ENCODE peak calls at places on chromosomes 6 and 20, in ten cellular contexts. One of them, this sample, is unnamed.

GRCh38 chr6:15066433-15067337 is 179.2 kb upstream of the JARID2 start:
- DNase-seq in amygdala: peak
- DNase-seq in activated naive CD4-positive, alpha-beta T cell treated with anti-CD3 and anti-CD28 coated beads, Interleukin-2, amount 50 U/mL, for 16 hours: no peak
- DNase-seq in head of caudate nucleus: peak
- DNase-seq in GM12865: no peak
- DNase-seq in germinal center: no peak
- DNase-seq in Ammon's horn: peak
- DNase-seq in ELF-1: no peak
- DNase-seq in activated naive CD8-positive, alpha-beta T cell treated with anti-CD3 and anti-CD28 coated beads, Interleukin-2, amount 50 U/mL, for 24 hours: no peak
- DNase-seq in left ventricle myocardium inferior: peak
- DNase-seq in this sample: peak

GRCh38 chr6:43836507-43836906 is 66.5 kb downstream of the VEGFA start:
- DNase-seq in activated naive CD4-positive, alpha-beta T cell treated with anti-CD3 and anti-CD28 coated beads, Interleukin-2, amount 50 U/mL, for 16 hours: no peak
- DNase-seq in ELF-1: no peak
- DNase-seq in head of caudate nucleus: no peak
- DNase-seq in left ventricle myocardium inferior: no peak
- DNase-seq in germinal center: no peak
- DNase-seq in activated naive CD8-positive, alpha-beta T cell treated with anti-CD3 and anti-CD28 coated beads, Interleukin-2, amount 50 U/mL, for 24 hours: no peak
- DNase-seq in Ammon's horn: no peak
- DNase-seq in amygdala: no peak
- DNase-seq in GM12865: no peak
- DNase-seq in this sample: peak

GRCh38 chr6:835476-836160 is 142.7 kb upstream of the EXOC2 start:
- DNase-seq in left ventricle myocardium inferior: no peak
- DNase-seq in activated naive CD8-positive, alpha-beta T cell treated with anti-CD3 and anti-CD28 coated beads, Interleukin-2, amount 50 U/mL, for 24 hours: no peak
- DNase-seq in activated naive CD4-positive, alpha-beta T cell treated with anti-CD3 and anti-CD28 coated beads, Interleukin-2, amount 50 U/mL, for 16 hours: no peak
- DNase-seq in head of caudate nucleus: peak
- DNase-seq in germinal center: no peak
- DNase-seq in amygdala: no peak
- DNase-seq in Ammon's horn: no peak
- DNase-seq in ELF-1: no peak
- DNase-seq in GM12865: no peak
- DNase-seq in this sample: no peak

GRCh38 chr6:156183678-156184077 is 593.5 kb upstream of the ARID1B start:
- DNase-seq in activated naive CD4-positive, alpha-beta T cell treated with anti-CD3 and anti-CD28 coated beads, Interleukin-2, amount 50 U/mL, for 16 hours: no peak
- DNase-seq in ELF-1: no peak
- DNase-seq in head of caudate nucleus: no peak
- DNase-seq in left ventricle myocardium inferior: no peak
- DNase-seq in germinal center: no peak
- DNase-seq in Ammon's horn: no peak
- DNase-seq in GM12865: no peak
- DNase-seq in activated naive CD8-positive, alpha-beta T cell treated with anti-CD3 and anti-CD28 coated beads, Interleukin-2, amount 50 U/mL, for 24 hours: no peak
- DNase-seq in amygdala: no peak
- DNase-seq in this sample: no peak

GRCh38 chr20:41174782-41175181 is 37.4 kb downstream of the PLCG1 start:
- DNase-seq in activated naive CD8-positive, alpha-beta T cell treated with anti-CD3 and anti-CD28 coated beads, Interleukin-2, amount 50 U/mL, for 24 hours: no peak
- DNase-seq in Ammon's horn: peak
- DNase-seq in germinal center: no peak
- DNase-seq in activated naive CD4-positive, alpha-beta T cell treated with anti-CD3 and anti-CD28 coated beads, Interleukin-2, amount 50 U/mL, for 16 hours: peak
- DNase-seq in GM12865: no peak
- DNase-seq in head of caudate nucleus: peak
- DNase-seq in left ventricle myocardium inferior: peak
- DNase-seq in ELF-1: no peak
- DNase-seq in amygdala: no peak
- DNase-seq in this sample: no peak

GRCh38 chr6:36862164-36862847 is 12.3 kb downstream of the PPIL1 start:
- DNase-seq in germinal center: no peak
- DNase-seq in ELF-1: no peak
- DNase-seq in GM12865: no peak
- DNase-seq in amygdala: no peak
- DNase-seq in activated naive CD8-positive, alpha-beta T cell treated with anti-CD3 and anti-CD28 coated beads, Interleukin-2, amount 50 U/mL, for 24 hours: no peak
- DNase-seq in Ammon's horn: no peak
- DNase-seq in left ventricle myocardium inferior: no peak
- DNase-seq in activated naive CD4-positive, alpha-beta T cell treated with anti-CD3 and anti-CD28 coated beads, Interleukin-2, amount 50 U/mL, for 16 hours: no peak
- DNase-seq in head of caudate nucleus: no peak
- DNase-seq in this sample: peak

GRCh38 chr20:31894980-31895675 is 24.7 kb downstream of the TTLL9 start:
- DNase-seq in activated naive CD4-positive, alpha-beta T cell treated with anti-CD3 and anti-CD28 coated beads, Interleukin-2, amount 50 U/mL, for 16 hours: no peak
- DNase-seq in amygdala: no peak
- DNase-seq in Ammon's horn: peak
- DNase-seq in GM12865: peak
- DNase-seq in ELF-1: no peak
- DNase-seq in activated naive CD8-positive, alpha-beta T cell treated with anti-CD3 and anti-CD28 coated beads, Interleukin-2, amount 50 U/mL, for 24 hours: no peak
- DNase-seq in head of caudate nucleus: peak
- DNase-seq in germinal center: peak
- DNase-seq in left ventricle myocardium inferior: peak
- DNase-seq in this sample: no peak

GRCh38 chr6:73134588-73134987 is 90.7 kb downstream of the KHDC1L start:
- DNase-seq in germinal center: peak
- DNase-seq in activated naive CD8-positive, alpha-beta T cell treated with anti-CD3 and anti-CD28 coated beads, Interleukin-2, amount 50 U/mL, for 24 hours: peak
- DNase-seq in Ammon's horn: no peak
- DNase-seq in ELF-1: peak
- DNase-seq in left ventricle myocardium inferior: no peak
- DNase-seq in activated naive CD4-positive, alpha-beta T cell treated with anti-CD3 and anti-CD28 coated beads, Interleukin-2, amount 50 U/mL, for 16 hours: peak
- DNase-seq in GM12865: peak
- DNase-seq in head of caudate nucleus: no peak
- DNase-seq in amygdala: no peak
- DNase-seq in this sample: peak

GRCh38 chr6:37938909-37939308 is 119.4 kb downstream of the ZFAND3 start:
- DNase-seq in germinal center: no peak
- DNase-seq in activated naive CD8-positive, alpha-beta T cell treated with anti-CD3 and anti-CD28 coated beads, Interleukin-2, amount 50 U/mL, for 24 hours: no peak
- DNase-seq in ELF-1: no peak
- DNase-seq in Ammon's horn: no peak
- DNase-seq in GM12865: no peak
- DNase-seq in activated naive CD4-positive, alpha-beta T cell treated with anti-CD3 and anti-CD28 coated beads, Interleukin-2, amount 50 U/mL, for 16 hours: no peak
- DNase-seq in amygdala: no peak
- DNase-seq in left ventricle myocardium inferior: no peak
- DNase-seq in head of caudate nucleus: no peak
- DNase-seq in this sample: no peak

GRCh38 chr6:130810307-130811030 is 16.7 kb upstream of the SMLR1 start:
- DNase-seq in ELF-1: no peak
- DNase-seq in amygdala: no peak
- DNase-seq in activated naive CD4-positive, alpha-beta T cell treated with anti-CD3 and anti-CD28 coated beads, Interleukin-2, amount 50 U/mL, for 16 hours: no peak
- DNase-seq in germinal center: no peak
- DNase-seq in activated naive CD8-positive, alpha-beta T cell treated with anti-CD3 and anti-CD28 coated beads, Interleukin-2, amount 50 U/mL, for 24 hours: no peak
- DNase-seq in head of caudate nucleus: no peak
- DNase-seq in Ammon's horn: peak
- DNase-seq in GM12865: no peak
- DNase-seq in left ventricle myocardium inferior: no peak
- DNase-seq in this sample: no peak

GRCh38 chr6:118648866-118649554 is 2.4 kb downstream of the CEP85L start:
- DNase-seq in activated naive CD8-positive, alpha-beta T cell treated with anti-CD3 and anti-CD28 coated beads, Interleukin-2, amount 50 U/mL, for 24 hours: no peak
- DNase-seq in ELF-1: no peak
- DNase-seq in Ammon's horn: no peak
- DNase-seq in GM12865: no peak
- DNase-seq in germinal center: no peak
- DNase-seq in head of caudate nucleus: no peak
- DNase-seq in left ventricle myocardium inferior: no peak
- DNase-seq in activated naive CD4-positive, alpha-beta T cell treated with anti-CD3 and anti-CD28 coated beads, Interleukin-2, amount 50 U/mL, for 16 hours: no peak
- DNase-seq in amygdala: no peak
- DNase-seq in this sample: no peak

GRCh38 chr20:45816951-45817651 is 4.7 kb downstream of the UBE2C start:
- DNase-seq in germinal center: no peak
- DNase-seq in head of caudate nucleus: no peak
- DNase-seq in activated naive CD8-positive, alpha-beta T cell treated with anti-CD3 and anti-CD28 coated beads, Interleukin-2, amount 50 U/mL, for 24 hours: no peak
- DNase-seq in Ammon's horn: no peak
- DNase-seq in amygdala: no peak
- DNase-seq in activated naive CD4-positive, alpha-beta T cell treated with anti-CD3 and anti-CD28 coated beads, Interleukin-2, amount 50 U/mL, for 16 hours: no peak
- DNase-seq in GM12865: no peak
- DNase-seq in left ventricle myocardium inferior: no peak
- DNase-seq in ELF-1: no peak
- DNase-seq in this sample: no peak

GRCh38 chr6:100664274-100665040 is 199.7 kb upstream of the SIM1 start:
- DNase-seq in germinal center: no peak
- DNase-seq in head of caudate nucleus: no peak
- DNase-seq in left ventricle myocardium inferior: no peak
- DNase-seq in activated naive CD4-positive, alpha-beta T cell treated with anti-CD3 and anti-CD28 coated beads, Interleukin-2, amount 50 U/mL, for 16 hours: no peak
- DNase-seq in Ammon's horn: peak
- DNase-seq in activated naive CD8-positive, alpha-beta T cell treated with anti-CD3 and anti-CD28 coated beads, Interleukin-2, amount 50 U/mL, for 24 hours: no peak
- DNase-seq in ELF-1: no peak
- DNase-seq in amygdala: no peak
- DNase-seq in GM12865: peak
- DNase-seq in this sample: peak

GRCh38 chr6:69861986-69862385 is 4.4 kb upstream of the COL19A1 start:
- DNase-seq in GM12865: no peak
- DNase-seq in activated naive CD8-positive, alpha-beta T cell treated with anti-CD3 and anti-CD28 coated beads, Interleukin-2, amount 50 U/mL, for 24 hours: no peak
- DNase-seq in head of caudate nucleus: peak
- DNase-seq in Ammon's horn: no peak
- DNase-seq in amygdala: no peak
- DNase-seq in ELF-1: no peak
- DNase-seq in left ventricle myocardium inferior: no peak
- DNase-seq in germinal center: no peak
- DNase-seq in activated naive CD4-positive, alpha-beta T cell treated with anti-CD3 and anti-CD28 coated beads, Interleukin-2, amount 50 U/mL, for 16 hours: no peak
- DNase-seq in this sample: no peak

GRCh38 chr20:63071541-63072181 is 64.9 kb upstream of the BHLHE23 start:
- DNase-seq in ELF-1: peak
- DNase-seq in activated naive CD8-positive, alpha-beta T cell treated with anti-CD3 and anti-CD28 coated beads, Interleukin-2, amount 50 U/mL, for 24 hours: peak
- DNase-seq in Ammon's horn: no peak
- DNase-seq in germinal center: peak
- DNase-seq in amygdala: no peak
- DNase-seq in left ventricle myocardium inferior: no peak
- DNase-seq in head of caudate nucleus: peak
- DNase-seq in GM12865: no peak
- DNase-seq in activated naive CD4-positive, alpha-beta T cell treated with anti-CD3 and anti-CD28 coated beads, Interleukin-2, amount 50 U/mL, for 16 hours: peak
- DNase-seq in this sample: peak

GRCh38 chr6:44060622-44061374 is 66.5 kb downstream of the MRPL14 start:
- DNase-seq in germinal center: no peak
- DNase-seq in activated naive CD4-positive, alpha-beta T cell treated with anti-CD3 and anti-CD28 coated beads, Interleukin-2, amount 50 U/mL, for 16 hours: no peak
- DNase-seq in activated naive CD8-positive, alpha-beta T cell treated with anti-CD3 and anti-CD28 coated beads, Interleukin-2, amount 50 U/mL, for 24 hours: no peak
- DNase-seq in ELF-1: no peak
- DNase-seq in left ventricle myocardium inferior: no peak
- DNase-seq in amygdala: no peak
- DNase-seq in head of caudate nucleus: no peak
- DNase-seq in Ammon's horn: no peak
- DNase-seq in GM12865: no peak
- DNase-seq in this sample: no peak

GRCh38 chr6:23280445-23280844 is 711.1 kb downstream of the HDGFL1 start:
- DNase-seq in head of caudate nucleus: no peak
- DNase-seq in Ammon's horn: no peak
- DNase-seq in germinal center: no peak
- DNase-seq in ELF-1: no peak
- DNase-seq in activated naive CD4-positive, alpha-beta T cell treated with anti-CD3 and anti-CD28 coated beads, Interleukin-2, amount 50 U/mL, for 16 hours: no peak
- DNase-seq in activated naive CD8-positive, alpha-beta T cell treated with anti-CD3 and anti-CD28 coated beads, Interleukin-2, amount 50 U/mL, for 24 hours: no peak
- DNase-seq in GM12865: no peak
- DNase-seq in left ventricle myocardium inferior: no peak
- DNase-seq in amygdala: no peak
- DNase-seq in this sample: no peak

GRCh38 chr6:52399511-52400315 is 20.4 kb upstream of the EFHC1 start:
- DNase-seq in amygdala: no peak
- DNase-seq in ELF-1: peak
- DNase-seq in left ventricle myocardium inferior: no peak
- DNase-seq in GM12865: peak
- DNase-seq in Ammon's horn: peak
- DNase-seq in germinal center: peak
- DNase-seq in activated naive CD8-positive, alpha-beta T cell treated with anti-CD3 and anti-CD28 coated beads, Interleukin-2, amount 50 U/mL, for 24 hours: peak
- DNase-seq in activated naive CD4-positive, alpha-beta T cell treated with anti-CD3 and anti-CD28 coated beads, Interleukin-2, amount 50 U/mL, for 16 hours: peak
- DNase-seq in head of caudate nucleus: peak
- DNase-seq in this sample: peak

GRCh38 chr6:100490065-100490464 is 25.3 kb upstream of the SIM1 start:
- DNase-seq in left ventricle myocardium inferior: no peak
- DNase-seq in head of caudate nucleus: no peak
- DNase-seq in germinal center: no peak
- DNase-seq in ELF-1: no peak
- DNase-seq in amygdala: no peak
- DNase-seq in activated naive CD4-positive, alpha-beta T cell treated with anti-CD3 and anti-CD28 coated beads, Interleukin-2, amount 50 U/mL, for 16 hours: no peak
- DNase-seq in Ammon's horn: no peak
- DNase-seq in GM12865: no peak
- DNase-seq in activated naive CD8-positive, alpha-beta T cell treated with anti-CD3 and anti-CD28 coated beads, Interleukin-2, amount 50 U/mL, for 24 hours: no peak
- DNase-seq in this sample: no peak

GRCh38 chr6:32148722-32149576 is 2.8 kb downstream of the PRRT1 start:
- DNase-seq in activated naive CD8-positive, alpha-beta T cell treated with anti-CD3 and anti-CD28 coated beads, Interleukin-2, amount 50 U/mL, for 24 hours: peak
- DNase-seq in left ventricle myocardium inferior: no peak
- DNase-seq in GM12865: no peak
- DNase-seq in germinal center: peak
- DNase-seq in head of caudate nucleus: peak
- DNase-seq in ELF-1: peak
- DNase-seq in Ammon's horn: peak
- DNase-seq in amygdala: peak
- DNase-seq in activated naive CD4-positive, alpha-beta T cell treated with anti-CD3 and anti-CD28 coated beads, Interleukin-2, amount 50 U/mL, for 16 hours: peak
- DNase-seq in this sample: no peak

GRCh38 chr6:110693296-110693695 is 122.0 kb downstream of the CDK19 start:
- DNase-seq in amygdala: no peak
- DNase-seq in left ventricle myocardium inferior: no peak
- DNase-seq in germinal center: no peak
- DNase-seq in head of caudate nucleus: no peak
- DNase-seq in activated naive CD4-positive, alpha-beta T cell treated with anti-CD3 and anti-CD28 coated beads, Interleukin-2, amount 50 U/mL, for 16 hours: no peak
- DNase-seq in GM12865: no peak
- DNase-seq in activated naive CD8-positive, alpha-beta T cell treated with anti-CD3 and anti-CD28 coated beads, Interleukin-2, amount 50 U/mL, for 24 hours: no peak
- DNase-seq in Ammon's horn: no peak
- DNase-seq in ELF-1: peak
- DNase-seq in this sample: no peak

GRCh38 chr6:106128981-106129761 is 43.0 kb downstream of the PRDM1 start:
- DNase-seq in head of caudate nucleus: no peak
- DNase-seq in left ventricle myocardium inferior: no peak
- DNase-seq in GM12865: no peak
- DNase-seq in germinal center: no peak
- DNase-seq in Ammon's horn: no peak
- DNase-seq in ELF-1: no peak
- DNase-seq in activated naive CD4-positive, alpha-beta T cell treated with anti-CD3 and anti-CD28 coated beads, Interleukin-2, amount 50 U/mL, for 16 hours: no peak
- DNase-seq in activated naive CD8-positive, alpha-beta T cell treated with anti-CD3 and anti-CD28 coated beads, Interleukin-2, amount 50 U/mL, for 24 hours: no peak
- DNase-seq in amygdala: no peak
- DNase-seq in this sample: peak

GRCh38 chr6:24391756-24392405 is 10.9 kb upstream of the MRS2 start:
- DNase-seq in germinal center: no peak
- DNase-seq in activated naive CD4-positive, alpha-beta T cell treated with anti-CD3 and anti-CD28 coated beads, Interleukin-2, amount 50 U/mL, for 16 hours: no peak
- DNase-seq in left ventricle myocardium inferior: no peak
- DNase-seq in Ammon's horn: no peak
- DNase-seq in head of caudate nucleus: no peak
- DNase-seq in ELF-1: no peak
- DNase-seq in activated naive CD8-positive, alpha-beta T cell treated with anti-CD3 and anti-CD28 coated beads, Interleukin-2, amount 50 U/mL, for 24 hours: no peak
- DNase-seq in amygdala: no peak
- DNase-seq in GM12865: peak
- DNase-seq in this sample: no peak

GRCh38 chr6:130575971-130576370 is 210.2 kb downstream of the TMEM200A start:
- DNase-seq in activated naive CD4-positive, alpha-beta T cell treated with anti-CD3 and anti-CD28 coated beads, Interleukin-2, amount 50 U/mL, for 16 hours: no peak
- DNase-seq in left ventricle myocardium inferior: no peak
- DNase-seq in germinal center: no peak
- DNase-seq in GM12865: peak
- DNase-seq in amygdala: no peak
- DNase-seq in Ammon's horn: no peak
- DNase-seq in activated naive CD8-positive, alpha-beta T cell treated with anti-CD3 and anti-CD28 coated beads, Interleukin-2, amount 50 U/mL, for 24 hours: peak
- DNase-seq in ELF-1: no peak
- DNase-seq in head of caudate nucleus: no peak
- DNase-seq in this sample: no peak

GRCh38 chr6:164167873-164168405 is 753.4 kb downstream of the QKI start:
- DNase-seq in activated naive CD8-positive, alpha-beta T cell treated with anti-CD3 and anti-CD28 coated beads, Interleukin-2, amount 50 U/mL, for 24 hours: no peak
- DNase-seq in activated naive CD4-positive, alpha-beta T cell treated with anti-CD3 and anti-CD28 coated beads, Interleukin-2, amount 50 U/mL, for 16 hours: no peak
- DNase-seq in germinal center: no peak
- DNase-seq in Ammon's horn: peak
- DNase-seq in head of caudate nucleus: peak
- DNase-seq in left ventricle myocardium inferior: peak
- DNase-seq in GM12865: no peak
- DNase-seq in amygdala: no peak
- DNase-seq in ELF-1: no peak
- DNase-seq in this sample: no peak

GRCh38 chr6:11294263-11294662 is 61.8 kb upstream of the NEDD9 start:
- DNase-seq in Ammon's horn: no peak
- DNase-seq in amygdala: no peak
- DNase-seq in activated naive CD8-positive, alpha-beta T cell treated with anti-CD3 and anti-CD28 coated beads, Interleukin-2, amount 50 U/mL, for 24 hours: no peak
- DNase-seq in head of caudate nucleus: no peak
- DNase-seq in activated naive CD4-positive, alpha-beta T cell treated with anti-CD3 and anti-CD28 coated beads, Interleukin-2, amount 50 U/mL, for 16 hours: no peak
- DNase-seq in left ventricle myocardium inferior: no peak
- DNase-seq in ELF-1: no peak
- DNase-seq in germinal center: no peak
- DNase-seq in GM12865: no peak
- DNase-seq in this sample: no peak

This sample was measured in K562.